ENCODE peak calls at places on chromosome X, in five cellular contexts. One of them, this sample, is unnamed.

GRCh38 chrX:22122510-22122909 is 90.4 kb downstream of the PHEX start:
- DNase-seq in uterus: peak
- DNase-seq in head of caudate nucleus: no peak
- DNase-seq in AG08396: peak
- DNase-seq in CD8-positive, alpha-beta memory T cell: no peak
- DNase-seq in this sample: no peak

GRCh38 chrX:131792789-131793462 is 230.2 kb upstream of the STK26 start:
- DNase-seq in head of caudate nucleus: peak
- DNase-seq in uterus: peak
- DNase-seq in CD8-positive, alpha-beta memory T cell: peak
- DNase-seq in AG08396: peak
- DNase-seq in this sample: no peak

GRCh38 chrX:38181357-38181756 is 39.3 kb downstream of the SRPX start:
- DNase-seq in CD8-positive, alpha-beta memory T cell: no peak
- DNase-seq in head of caudate nucleus: no peak
- DNase-seq in AG08396: no peak
- DNase-seq in uterus: no peak
- DNase-seq in this sample: no peak

GRCh38 chrX:703466-704210 is 73.0 kb downstream of the SHOX start:
- DNase-seq in CD8-positive, alpha-beta memory T cell: no peak
- DNase-seq in head of caudate nucleus: no peak
- DNase-seq in uterus: no peak
- DNase-seq in AG08396: no peak
- DNase-seq in this sample: no peak

GRCh38 chrX:68835468-68835867 is 6.6 kb downstream of the EFNB1 start:
- DNase-seq in head of caudate nucleus: no peak
- DNase-seq in AG08396: no peak
- DNase-seq in CD8-positive, alpha-beta memory T cell: no peak
- DNase-seq in uterus: no peak
- DNase-seq in this sample: no peak

GRCh38 chrX:134469481-134469880 is 9.5 kb downstream of the HPRT1 start:
- DNase-seq in AG08396: peak
- DNase-seq in CD8-positive, alpha-beta memory T cell: no peak
- DNase-seq in uterus: no peak
- DNase-seq in head of caudate nucleus: no peak
- DNase-seq in this sample: no peak

GRCh38 chrX:135707880-135708279 is 5.6 kb upstream of the CT45A1 start:
- DNase-seq in head of caudate nucleus: no peak
- DNase-seq in CD8-positive, alpha-beta memory T cell: no peak
- DNase-seq in AG08396: no peak
- DNase-seq in uterus: no peak
- DNase-seq in this sample: peak

GRCh38 chrX:119760026-119760902 is 1.9 kb downstream of the SOWAHD start:
- DNase-seq in CD8-positive, alpha-beta memory T cell: no peak
- DNase-seq in AG08396: no peak
- DNase-seq in head of caudate nucleus: peak
- DNase-seq in uterus: no peak
- DNase-seq in this sample: no peak

GRCh38 chrX:44507292-44507691 is 35.4 kb downstream of the FUNDC1 start:
- DNase-seq in AG08396: no peak
- DNase-seq in head of caudate nucleus: no peak
- DNase-seq in uterus: no peak
- DNase-seq in CD8-positive, alpha-beta memory T cell: no peak
- DNase-seq in this sample: no peak

GRCh38 chrX:57137481-57137880 is 284 bp upstream of the SPIN2A start:
- DNase-seq in CD8-positive, alpha-beta memory T cell: no peak
- DNase-seq in uterus: no peak
- DNase-seq in head of caudate nucleus: no peak
- DNase-seq in AG08396: no peak
- DNase-seq in this sample: no peak

GRCh38 chrX:26442340-26442739 is 226.4 kb downstream of the MAGEB5 start:
- DNase-seq in uterus: no peak
- DNase-seq in head of caudate nucleus: no peak
- DNase-seq in AG08396: no peak
- DNase-seq in CD8-positive, alpha-beta memory T cell: no peak
- DNase-seq in this sample: no peak

GRCh38 chrX:44569122-44569521 is 26.5 kb upstream of the FUNDC1 start:
- DNase-seq in CD8-positive, alpha-beta memory T cell: no peak
- DNase-seq in head of caudate nucleus: no peak
- DNase-seq in uterus: no peak
- DNase-seq in AG08396: no peak
- DNase-seq in this sample: no peak

GRCh38 chrX:129769467-129770154 is 10.1 kb upstream of the SASH3 start:
- DNase-seq in head of caudate nucleus: no peak
- DNase-seq in CD8-positive, alpha-beta memory T cell: peak
- DNase-seq in uterus: no peak
- DNase-seq in AG08396: no peak
- DNase-seq in this sample: peak

GRCh38 chrX:120642871-120643270 is 13.0 kb upstream of the C1GALT1C1 start:
- DNase-seq in AG08396: no peak
- DNase-seq in head of caudate nucleus: no peak
- DNase-seq in CD8-positive, alpha-beta memory T cell: no peak
- DNase-seq in uterus: no peak
- DNase-seq in this sample: no peak

GRCh38 chrX:112056886-112057285 is 25.7 kb downstream of the TRPC5 start:
- DNase-seq in head of caudate nucleus: no peak
- DNase-seq in uterus: no peak
- DNase-seq in AG08396: no peak
- DNase-seq in CD8-positive, alpha-beta memory T cell: no peak
- DNase-seq in this sample: no peak

GRCh38 chrX:110409925-110410324 is 51.3 kb downstream of the RTL9 start:
- DNase-seq in CD8-positive, alpha-beta memory T cell: no peak
- DNase-seq in uterus: no peak
- DNase-seq in AG08396: no peak
- DNase-seq in head of caudate nucleus: no peak
- DNase-seq in this sample: no peak

GRCh38 chrX:44400588-44400987 is 57.1 kb upstream of the EFHC2 start:
- DNase-seq in head of caudate nucleus: no peak
- DNase-seq in AG08396: peak
- DNase-seq in CD8-positive, alpha-beta memory T cell: no peak
- DNase-seq in uterus: no peak
- DNase-seq in this sample: no peak

GRCh38 chrX:47229427-47229826 is 3.4 kb upstream of the USP11 start:
- DNase-seq in CD8-positive, alpha-beta memory T cell: no peak
- DNase-seq in AG08396: no peak
- DNase-seq in head of caudate nucleus: no peak
- DNase-seq in uterus: peak
- DNase-seq in this sample: no peak